ENCODE peak calls at places on chromosomes 6 and 20, in six cellular contexts. One of them, this sample, is unnamed.

GRCh38 chr20:23187759-23188158 is 101.6 kb upstream of the CD93 start:
- DNase-seq in CD4-positive, alpha-beta memory T cell: no peak
- DNase-seq in effector memory CD4-positive, alpha-beta T cell: no peak
- DNase-seq in iPS DF 6.9: no peak
- DNase-seq in mucosa of descending colon: no peak
- DNase-seq in IMR-90: no peak
- DNase-seq in this sample: no peak

GRCh38 chr20:49893242-49894072 is 21.9 kb downstream of the SPATA2 start:
- DNase-seq in CD4-positive, alpha-beta memory T cell: no peak
- DNase-seq in mucosa of descending colon: no peak
- DNase-seq in effector memory CD4-positive, alpha-beta T cell: no peak
- DNase-seq in IMR-90: peak; percentile 14
- DNase-seq in iPS DF 6.9: no peak
- DNase-seq in this sample: no peak

GRCh38 chr6:39666706-39667489 is 58.3 kb downstream of the KIF6 start:
- DNase-seq in IMR-90: no peak
- DNase-seq in mucosa of descending colon: no peak
- DNase-seq in effector memory CD4-positive, alpha-beta T cell: no peak
- DNase-seq in CD4-positive, alpha-beta memory T cell: no peak
- DNase-seq in iPS DF 6.9: no peak
- DNase-seq in this sample: no peak

GRCh38 chr20:50874111-50874757 is 57.0 kb downstream of the ADNP start:
- DNase-seq in iPS DF 6.9: no peak
- DNase-seq in effector memory CD4-positive, alpha-beta T cell: no peak
- DNase-seq in mucosa of descending colon: no peak
- DNase-seq in CD4-positive, alpha-beta memory T cell: no peak
- DNase-seq in IMR-90: no peak
- DNase-seq in this sample: no peak

GRCh38 chr6:168919455-168920179 is 334.0 kb downstream of the THBS2 start:
- DNase-seq in CD4-positive, alpha-beta memory T cell: no peak
- DNase-seq in iPS DF 6.9: no peak
- DNase-seq in IMR-90: no peak
- DNase-seq in effector memory CD4-positive, alpha-beta T cell: no peak
- DNase-seq in mucosa of descending colon: no peak
- DNase-seq in this sample: no peak

GRCh38 chr6:119511024-119511423 is 161.5 kb upstream of the MAN1A1 start:
- DNase-seq in mucosa of descending colon: no peak
- DNase-seq in IMR-90: no peak
- DNase-seq in effector memory CD4-positive, alpha-beta T cell: no peak
- DNase-seq in iPS DF 6.9: no peak
- DNase-seq in CD4-positive, alpha-beta memory T cell: no peak
- DNase-seq in this sample: no peak

GRCh38 chr6:54099201-54099600 is 12.0 kb upstream of the MLIP start:
- DNase-seq in mucosa of descending colon: no peak
- DNase-seq in iPS DF 6.9: no peak
- DNase-seq in CD4-positive, alpha-beta memory T cell: no peak
- DNase-seq in effector memory CD4-positive, alpha-beta T cell: no peak
- DNase-seq in IMR-90: no peak
- DNase-seq in this sample: no peak

GRCh38 chr6:52598123-52598823 is 21.4 kb upstream of the TRAM2 start:
- DNase-seq in mucosa of descending colon: peak; percentile 46
- DNase-seq in iPS DF 6.9: no peak
- DNase-seq in CD4-positive, alpha-beta memory T cell: no peak
- DNase-seq in effector memory CD4-positive, alpha-beta T cell: no peak
- DNase-seq in IMR-90: peak; percentile 74
- DNase-seq in this sample: no peak

GRCh38 chr6:11978169-11978987 is 33.7 kb upstream of the HIVEP1 start:
- DNase-seq in mucosa of descending colon: no peak
- DNase-seq in IMR-90: no peak
- DNase-seq in effector memory CD4-positive, alpha-beta T cell: no peak
- DNase-seq in CD4-positive, alpha-beta memory T cell: no peak
- DNase-seq in iPS DF 6.9: no peak
- DNase-seq in this sample: no peak

GRCh38 chr6:70133246-70133645 is 169.6 kb downstream of the COL9A1 start:
- DNase-seq in effector memory CD4-positive, alpha-beta T cell: no peak
- DNase-seq in mucosa of descending colon: no peak
- DNase-seq in IMR-90: no peak
- DNase-seq in iPS DF 6.9: no peak
- DNase-seq in CD4-positive, alpha-beta memory T cell: no peak
- DNase-seq in this sample: no peak

DNA sequence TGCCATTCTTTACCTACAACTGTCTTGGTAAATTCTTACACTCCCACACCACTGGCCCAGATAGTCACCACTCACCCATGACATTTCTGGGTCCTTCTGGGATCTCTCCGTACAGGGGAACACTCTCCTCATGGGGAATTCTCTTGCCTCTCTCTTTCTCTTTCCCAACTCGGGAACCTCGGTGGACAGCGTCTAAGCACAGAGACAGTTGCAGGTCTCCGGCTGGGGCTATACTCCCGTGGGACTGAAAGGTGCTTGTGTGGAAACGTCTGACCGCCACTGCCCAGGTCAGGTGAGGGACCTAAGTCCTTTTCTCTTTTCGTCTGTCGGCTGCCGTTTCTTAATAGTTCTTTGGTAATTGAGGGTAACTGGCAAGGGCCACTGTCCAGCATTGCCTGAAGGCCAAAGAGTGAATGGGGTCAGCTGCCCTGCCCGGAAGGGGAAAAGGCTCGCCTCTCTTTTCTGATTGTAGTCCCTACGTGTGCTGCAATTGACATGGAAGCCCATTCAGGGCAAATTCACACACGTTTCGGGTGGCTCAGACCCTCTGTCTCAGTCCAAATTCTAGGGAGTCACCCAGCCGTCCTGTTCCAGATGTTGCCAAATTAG is 31.3 kb upstream of the RIPK1 start:
- DNase-seq in IMR-90: no peak
- DNase-seq in mucosa of descending colon: no peak
- DNase-seq in effector memory CD4-positive, alpha-beta T cell: no peak
- DNase-seq in iPS DF 6.9: no peak
- DNase-seq in CD4-positive, alpha-beta memory T cell: no peak
- DNase-seq in this sample: no peak
- H3K9me3 ChIP-seq in IMR-90: no peaks in the 10 kb centered on the region
- H3K9me3 ChIP-seq in mucosa of descending colon: no peaks in the 10 kb centered on the region
- H3K9me3 ChIP-seq in effector memory CD4-positive, alpha-beta T cell: no peaks in the 10 kb centered on the region
- H3K9me3 ChIP-seq in iPS DF 6.9: no peaks in the 10 kb centered on the region
- H3K9me3 ChIP-seq in CD4-positive, alpha-beta memory T cell: no peaks in the 10 kb centered on the region
- H3K9me3 ChIP-seq in this sample: no peaks in the 10 kb centered on the region

GRCh38 chr6:27111743-27112142 is 135.8 kb upstream of the PRSS16 start:
- DNase-seq in iPS DF 6.9: no peak
- DNase-seq in IMR-90: no peak
- DNase-seq in mucosa of descending colon: no peak
- DNase-seq in CD4-positive, alpha-beta memory T cell: no peak
- DNase-seq in effector memory CD4-positive, alpha-beta T cell: no peak
- DNase-seq in this sample: no peak

GRCh38 chr6:27114792-27115191 is 132.7 kb upstream of the PRSS16 start:
- DNase-seq in CD4-positive, alpha-beta memory T cell: no peak
- DNase-seq in iPS DF 6.9: no peak
- DNase-seq in mucosa of descending colon: no peak
- DNase-seq in effector memory CD4-positive, alpha-beta T cell: no peak
- DNase-seq in IMR-90: no peak
- DNase-seq in this sample: no peak

GRCh38 chr6:27112974-27113373 is 134.5 kb upstream of the PRSS16 start:
- DNase-seq in CD4-positive, alpha-beta memory T cell: no peak
- DNase-seq in IMR-90: no peak
- DNase-seq in effector memory CD4-positive, alpha-beta T cell: no peak
- DNase-seq in iPS DF 6.9: no peak
- DNase-seq in mucosa of descending colon: no peak
- DNase-seq in this sample: no peak
- H3K9me3 ChIP-seq in CD4-positive, alpha-beta memory T cell: no peaks in the 10 kb centered on the region
- H3K9me3 ChIP-seq in IMR-90: peaks cover 3% of the 10 kb centered on the region
- H3K9me3 ChIP-seq in effector memory CD4-positive, alpha-beta T cell: no peaks in the 10 kb centered on the region
- H3K9me3 ChIP-seq in iPS DF 6.9: peaks cover 3% of the 10 kb centered on the region
- H3K9me3 ChIP-seq in mucosa of descending colon: peaks cover 4% of the 10 kb centered on the region
- H3K9me3 ChIP-seq in this sample: no peaks in the 10 kb centered on the region

DNA sequence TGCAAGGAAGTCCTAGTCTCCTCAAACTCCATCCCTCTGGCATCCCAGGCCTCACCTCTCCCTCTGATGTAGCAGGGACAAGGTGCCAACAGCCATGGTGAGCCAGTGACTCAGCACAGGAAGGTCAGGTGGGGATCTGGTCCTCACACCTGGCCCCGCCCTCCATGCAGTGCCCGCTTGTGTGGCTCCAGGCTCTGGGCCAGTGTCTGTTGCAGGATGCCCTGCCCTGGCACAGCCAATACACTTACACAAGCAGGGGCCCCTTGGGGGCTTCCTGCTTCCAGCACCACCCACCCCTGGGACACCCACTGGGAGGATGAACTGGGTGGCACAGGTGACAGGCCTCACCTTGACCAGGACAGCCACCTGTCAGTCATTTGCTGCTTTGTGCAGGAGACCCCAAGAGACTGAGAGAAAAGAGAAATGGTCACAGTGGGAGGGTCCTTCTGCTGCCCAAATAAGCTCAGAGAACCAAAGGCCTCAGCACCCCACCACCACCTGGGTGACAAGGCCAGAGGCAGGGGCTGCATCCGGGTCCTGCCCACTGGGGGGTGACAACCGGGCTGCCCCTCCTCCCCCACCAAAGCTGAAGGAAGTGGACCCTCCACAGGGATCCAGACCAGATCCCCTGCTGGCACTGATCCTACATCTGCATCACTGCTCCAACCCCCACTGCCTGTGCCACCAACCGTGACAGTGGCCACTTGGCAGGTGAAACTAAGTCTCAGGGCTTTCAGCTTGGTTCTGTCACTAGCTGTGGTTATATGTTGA is 658.8 kb upstream of the DEFB115 start:
- DNase-seq in CD4-positive, alpha-beta memory T cell: no peak
- DNase-seq in effector memory CD4-positive, alpha-beta T cell: no peak
- DNase-seq in IMR-90: no peak
- DNase-seq in iPS DF 6.9: no peak
- DNase-seq in mucosa of descending colon: no peak
- DNase-seq in this sample: no peak
- H3K9me3 ChIP-seq in CD4-positive, alpha-beta memory T cell: no peaks in the 10 kb centered on the region
- H3K9me3 ChIP-seq in effector memory CD4-positive, alpha-beta T cell: no peaks in the 10 kb centered on the region
- H3K9me3 ChIP-seq in IMR-90: peaks cover 29% of the 10 kb centered on the region
- H3K9me3 ChIP-seq in iPS DF 6.9: no peaks in the 10 kb centered on the region
- H3K9me3 ChIP-seq in mucosa of descending colon: no peaks in the 10 kb centered on the region
- H3K9me3 ChIP-seq in this sample: no peaks in the 10 kb centered on the region

GRCh38 chr6:161211380-161212035 is 62.4 kb downstream of the AGPAT4 start:
- DNase-seq in mucosa of descending colon: no peak
- DNase-seq in effector memory CD4-positive, alpha-beta T cell: no peak
- DNase-seq in IMR-90: no peak
- DNase-seq in CD4-positive, alpha-beta memory T cell: no peak
- DNase-seq in iPS DF 6.9: peak; percentile 13
- DNase-seq in this sample: no peak
- H3K9me3 ChIP-seq in mucosa of descending colon: peaks cover 9% of the 10 kb centered on the region
- H3K9me3 ChIP-seq in effector memory CD4-positive, alpha-beta T cell: no peaks in the 10 kb centered on the region
- H3K9me3 ChIP-seq in IMR-90: peaks cover 2% of the 10 kb centered on the region
- H3K9me3 ChIP-seq in CD4-positive, alpha-beta memory T cell: no peaks in the 10 kb centered on the region
- H3K9me3 ChIP-seq in iPS DF 6.9: peaks cover 2% of the 10 kb centered on the region
- H3K9me3 ChIP-seq in this sample: no peaks in the 10 kb centered on the region

DNA sequence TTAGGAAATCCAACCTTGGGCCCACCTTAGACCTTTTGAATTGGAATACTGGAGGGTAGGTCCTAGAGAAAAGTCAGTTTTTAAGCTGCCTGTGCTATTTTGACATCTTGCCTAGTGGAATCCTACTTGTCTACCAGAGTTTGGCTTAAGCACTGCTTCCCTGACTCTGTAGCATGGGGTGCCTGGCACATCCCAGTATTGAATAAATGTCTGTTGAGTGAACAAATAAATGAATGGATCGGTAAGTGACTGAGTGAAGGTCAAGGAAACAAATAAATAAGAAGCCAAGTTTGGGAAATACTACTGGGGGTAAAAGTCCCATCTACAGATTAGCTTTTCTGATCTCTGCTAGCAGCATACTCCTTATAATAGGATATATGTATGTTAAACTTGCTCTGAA is 140.5 kb downstream of the FNDC1 start:
- DNase-seq in CD4-positive, alpha-beta memory T cell: no peak
- DNase-seq in iPS DF 6.9: no peak
- DNase-seq in IMR-90: no peak
- DNase-seq in effector memory CD4-positive, alpha-beta T cell: no peak
- DNase-seq in mucosa of descending colon: no peak
- DNase-seq in this sample: no peak
- H3K9me3 ChIP-seq in CD4-positive, alpha-beta memory T cell: no peaks in the 10 kb centered on the region
- H3K9me3 ChIP-seq in iPS DF 6.9: no peaks in the 10 kb centered on the region
- H3K9me3 ChIP-seq in IMR-90: peaks cover 3% of the 10 kb centered on the region
- H3K9me3 ChIP-seq in effector memory CD4-positive, alpha-beta T cell: no peaks in the 10 kb centered on the region
- H3K9me3 ChIP-seq in mucosa of descending colon: no peaks in the 10 kb centered on the region
- H3K9me3 ChIP-seq in this sample: no peaks in the 10 kb centered on the region

GRCh38 chr6:84504025-84504424 is 260.4 kb downstream of the TBX18 start:
- DNase-seq in CD4-positive, alpha-beta memory T cell: no peak
- DNase-seq in iPS DF 6.9: no peak
- DNase-seq in mucosa of descending colon: no peak
- DNase-seq in effector memory CD4-positive, alpha-beta T cell: no peak
- DNase-seq in IMR-90: no peak
- DNase-seq in this sample: no peak
- H3K9me3 ChIP-seq in CD4-positive, alpha-beta memory T cell: no peaks in the 10 kb centered on the region
- H3K9me3 ChIP-seq in iPS DF 6.9: no peaks in the 10 kb centered on the region
- H3K9me3 ChIP-seq in mucosa of descending colon: peaks cover 8% of the 10 kb centered on the region
- H3K9me3 ChIP-seq in effector memory CD4-positive, alpha-beta T cell: no peaks in the 10 kb centered on the region
- H3K9me3 ChIP-seq in IMR-90: no peaks in the 10 kb centered on the region
- H3K9me3 ChIP-seq in this sample: no peaks in the 10 kb centered on the region